ENCODE peak calls at places on chromosomes 16 and 17, in eight cellular contexts. P is lower leg skin, U is Peyer's patch, O is stomach, D is uterus, T is esophagus squamous epithelium, A is testis, L is H54. E is an unnamed sample.

GRCh38 chr16:84514874-84515835 is 10.7 kb upstream of the MEAK7 start:
- DNase-seq in P (no peak), U (peak; percentile 93), O (peak; percentile 61), D (no peak), T (peak; percentile 42), A (no peak), L (no peak), E (no peak)

GRCh38 chr17:1495265-1495664 is 2.8 kb upstream of the MYO1C start:
- DNase-seq in P (no peak), U (no peak), O (no peak), D (no peak), T (no peak), A (no peak), L (no peak), E (no peak)

GRCh38 chr17:64216385-64217248 is 46.4 kb downstream of the TEX2 start:
- DNase-seq in P (no peak), U (peak; percentile 64), O (peak; percentile 53), D (peak; percentile 46), T (no peak), A (peak; percentile 33), L (no peak), E (no peak)

GRCh38 chr17:78988152-78988551 is 8.4 kb upstream of the LGALS3BP start:
- DNase-seq in P (no peak), U (no peak), O (no peak), D (no peak), T (no peak), A (no peak), L (no peak), E (no peak)

GRCh38 chr17:40551874-40552768 is 13.2 kb downstream of the CCR7 start:
- DNase-seq in P (peak; percentile 51), U (peak; percentile 51), O (peak; percentile 29), D (peak; percentile 63), T (no peak), A (peak; percentile 46), L (no peak), E (peak; percentile 73)

GRCh38 chr17:34424814-34425490 is 61.9 kb upstream of the CCL1 start:
- DNase-seq in P (no peak), U (no peak), O (no peak), D (no peak), T (no peak), A (no peak), L (no peak), E (no peak)

GRCh38 chr17:49989518-49989880 is 5.5 kb downstream of the DLX3 start:
- DNase-seq in P (no peak), U (peak; percentile 35), O (no peak), D (no peak), T (no peak), A (no peak), L (no peak), E (no peak)

GRCh38 chr17:27506348-27507218 is 50.3 kb downstream of the KSR1 start:
- DNase-seq in P (no peak), U (no peak), O (no peak), D (no peak), T (no peak), A (no peak), L (no peak), E (no peak)

GRCh38 chr16:8920676-8921625 is 38.8 kb downstream of the LITAFD start:
- DNase-seq in P (no peak), U (no peak), O (no peak), D (no peak), T (no peak), A (no peak), L (no peak), E (no peak)

GRCh38 chr16:11670171-11671131 is 2.2 kb downstream of the SNN start:
- DNase-seq in P (no peak), U (peak; percentile 81), O (no peak), D (peak; percentile 43), T (no peak), A (no peak), L (no peak), E (no peak)

GRCh38 chr16:48131201-48131600 is 24.6 kb downstream of the ABCC12 start:
- DNase-seq in P (no peak), U (no peak), O (no peak), D (no peak), T (no peak), A (no peak), L (no peak), E (no peak)

GRCh38 chr16:15553313-15554088 is 89.5 kb downstream of the MARF1 start:
- DNase-seq in P (no peak), U (no peak), O (no peak), D (no peak), T (no peak), A (no peak), L (no peak), E (no peak)

GRCh38 chr16:18039931-18040330 is 296.6 kb downstream of the NPIPA8 start:
- DNase-seq in P (no peak), U (no peak), O (no peak), D (no peak), T (no peak), A (no peak), L (no peak), E (no peak)

GRCh38 chr16:56245197-56245596 is 53.9 kb downstream of the GNAO1 start:
- DNase-seq in P (no peak), U (no peak), O (no peak), D (no peak), T (no peak), A (no peak), L (peak; percentile 15), E (no peak)

GRCh38 chr16:12600116-12600515 is 203.6 kb downstream of the CPPED1 start:
- DNase-seq in P (no peak), U (peak; percentile 24), O (no peak), D (no peak), T (no peak), A (no peak), L (no peak), E (no peak)

GRCh38 chr16:87384162-87384999 is 805 bp upstream of the FBXO31 start:
- DNase-seq in P (no peak), U (peak; percentile 54), O (peak; percentile 44), D (no peak), T (no peak), A (no peak), L (peak; percentile 44), E (no peak)

GRCh38 chr16:24944206-24944605 is 71.0 kb downstream of the ARHGAP17 start:
- DNase-seq in P (no peak), U (no peak), O (no peak), D (no peak), T (no peak), A (no peak), L (no peak), E (no peak)

GRCh38 chr16:89273741-89274472 is 56.4 kb downstream of the ZNF778 start:
- DNase-seq in P (no peak), U (no peak), O (no peak), D (no peak), T (no peak), A (no peak), L (no peak), E (no peak)

GRCh38 chr16:89275837-89276720 is 58.6 kb downstream of the ZNF778 start:
- DNase-seq in P (no peak), U (no peak), O (no peak), D (no peak), T (no peak), A (no peak), L (no peak), E (no peak)

GRCh38 chr16:89272631-89273030 is 55.1 kb downstream of the ZNF778 start:
- DNase-seq in P (no peak), U (no peak), O (no peak), D (no peak), T (no peak), A (no peak), L (no peak), E (no peak)

GRCh38 chr16:89275284-89275584 is 57.7 kb downstream of the ZNF778 start:
- DNase-seq in P (no peak), U (no peak), O (no peak), D (no peak), T (no peak), A (no peak), L (no peak), E (no peak)

DNA sequence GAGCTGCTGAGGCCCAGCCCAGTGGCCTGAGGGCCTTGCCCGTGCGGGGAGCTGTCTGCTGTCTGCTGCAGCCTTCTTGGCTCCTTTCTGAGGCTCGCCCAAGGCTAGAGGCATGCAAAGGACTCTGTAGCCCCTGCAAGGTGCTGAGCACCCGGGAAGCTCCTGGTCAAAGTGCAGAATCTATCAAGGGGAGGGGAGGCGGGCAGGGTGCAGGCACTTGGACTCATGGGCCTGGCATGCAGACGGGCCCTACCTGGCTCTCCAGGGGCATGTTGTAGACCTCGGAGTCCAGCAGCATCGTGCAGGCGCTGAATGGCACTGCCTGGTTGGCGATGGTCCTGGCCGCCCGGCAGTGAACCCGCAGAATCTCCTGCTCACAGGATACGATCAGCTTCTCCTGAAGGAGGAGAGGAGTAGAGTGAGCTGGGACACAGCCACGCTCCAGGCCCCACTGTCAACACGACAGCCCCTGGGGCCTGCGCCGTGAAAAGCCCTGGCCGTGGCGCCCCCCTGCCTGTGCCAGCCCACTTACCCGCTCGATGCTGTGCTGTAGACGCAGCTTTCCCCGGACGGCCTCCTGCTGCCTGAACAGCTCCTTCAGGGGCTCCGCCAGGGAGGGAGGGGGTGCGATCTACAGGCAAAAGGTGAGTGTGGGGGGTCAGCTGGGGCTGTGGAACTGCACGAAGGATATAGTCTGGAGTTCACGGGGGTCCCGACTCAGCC is 57.2 kb downstream of the ZNF778 start:
- DNase-seq in P (no peak), U (peak; percentile 71), O (no peak), D (no peak), T (no peak), A (no peak), L (no peak), E (no peak)
- TF ChIP-seq POLR2A in P (no peak), U (no peak), O (no peak), D (no peak), T (no peak), A (no peak), L (no peak), E (no peak)

GRCh38 chr17:75318615-75319222 is 29.5 kb upstream of the SLC25A19 start:
- DNase-seq in P (no peak), U (no peak), O (no peak), D (no peak), T (no peak), A (no peak), L (no peak), E (no peak)
- TF ChIP-seq POLR2A in P (no peak), U (no peak), O (no peak), D (no peak), T (no peak), A (no peak), L (no peak), E (no peak)

GRCh38 chr17:7251330-7252175 is at the start of gene CTDNEP1:
- DNase-seq in P (peak; percentile 99), U (peak; percentile 99), O (peak; percentile 98), D (peak; percentile 99), T (peak; percentile 93), A (peak; percentile 99), L (peak; percentile 94), E (peak; percentile 98)
- TF ChIP-seq POLR2A in P (no peak), U (peak; percentile 78), O (no peak), D (no peak), T (no peak), A (no peak), L (peak; percentile 46), E (peak; percentile 58)

DNA sequence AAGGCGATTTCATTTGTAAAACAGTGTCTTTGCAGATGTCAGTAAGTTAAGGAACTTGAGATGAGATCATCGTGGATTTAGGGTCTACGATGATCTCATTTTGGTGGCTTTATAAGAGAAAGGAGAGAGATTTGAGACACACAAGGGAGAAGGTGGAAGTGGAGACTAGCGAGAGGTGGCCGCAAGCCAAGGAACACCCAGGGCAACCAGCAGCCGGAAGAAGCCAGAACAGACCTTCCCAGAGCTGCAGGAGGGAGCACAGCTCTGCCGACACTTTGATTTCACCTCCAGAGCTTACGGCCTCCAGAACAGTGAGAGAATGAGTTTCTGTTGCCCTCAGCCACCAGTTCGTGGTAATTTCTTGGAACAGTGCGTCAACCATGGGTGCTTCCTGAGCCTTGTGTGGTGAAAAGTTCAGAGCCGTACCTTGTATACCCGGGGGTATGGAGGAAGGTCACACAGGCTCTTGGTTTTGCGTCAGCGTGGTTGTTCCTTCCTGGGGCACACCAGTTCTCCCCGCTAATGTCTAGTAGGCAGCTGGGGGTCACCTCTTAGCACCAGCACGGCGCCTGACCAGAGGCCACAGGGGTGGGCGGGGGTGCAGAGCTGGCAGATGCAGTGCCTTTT is 12.9 kb upstream of the SEC14L1 start:
- DNase-seq in P (peak; percentile 65), U (peak; percentile 84), O (peak; percentile 89), D (no peak), T (no peak), A (peak; percentile 62), L (no peak), E (peak; percentile 65)
- TF ChIP-seq POLR2A in P (no peak), U (peak; percentile 17), O (no peak), D (peak; percentile 12), T (peak; percentile 16), A (no peak), L (no peak), E (no peak)

E was measured in tibial nerve.